ENCODE peak calls at places on chromosomes 11 and 22, in six cellular contexts. G is thoracic aorta, O is tibial nerve, K is GM23248, A is psoas muscle, W is breast epithelium. D is an unnamed sample. For H3K4me1 and H3K27me3, the result is how much of the 10 kb centered on the place peaks cover.

GRCh38 chr11:95097209-95097608 is 7.6 kb downstream of the ENDOD1 start:
- DNase-seq in A (no peak), O (no peak), G (no peak), K (no peak), W (no peak), D (no peak)

GRCh38 chr22:49885881-49886280 is 32.2 kb downstream of the ZBED4 start:
- DNase-seq in G (no peak), K (no peak), O (no peak), W (no peak), A (no peak), D (no peak)

GRCh38 chr11:106854429-106854828 is 163.8 kb downstream of the GUCY1A2 start:
- DNase-seq in K (no peak), G (no peak), O (no peak), A (no peak), W (no peak), D (no peak)

GRCh38 chr11:2697871-2698270 is 1.9 kb downstream of the KCNQ1OT1 start:
- DNase-seq in W (no peak), O (no peak), A (no peak), K (peak), G (no peak), D (no peak)

GRCh38 chr11:12724301-12725046 is 50.3 kb downstream of the TEAD1 start:
- DNase-seq in O (peak), A (peak), G (peak), K (peak), W (peak), D (no peak)

GRCh38 chr22:47030881-47031627 is 268.6 kb downstream of the TBC1D22A start:
- DNase-seq in G (no peak), K (peak), O (no peak), A (peak), W (no peak), D (no peak)

GRCh38 chr22:22742641-22743040 is 98.2 kb downstream of the GGTLC2 start:
- DNase-seq in K (no peak), A (no peak), G (no peak), W (no peak), O (no peak), D (no peak)

GRCh38 chr11:73414977-73415492 is 38.8 kb downstream of the RELT start:
- DNase-seq in W (no peak), K (peak), A (no peak), G (no peak), O (no peak), D (no peak)

GRCh38 chr11:65960824-65961266 is 689 bp upstream of the SART1 start:
- DNase-seq in K (no peak), G (no peak), A (no peak), O (no peak), W (no peak), D (no peak)

GRCh38 chr11:88421530-88421929 is 84.0 kb upstream of the CTSC start:
- DNase-seq in K (peak), W (no peak), O (no peak), A (no peak), G (no peak), D (no peak)

GRCh38 chr11:8671242-8671641 is 11.2 kb downstream of the TRIM66 start:
- DNase-seq in W (no peak), A (peak), G (peak), K (peak), O (no peak), D (no peak)

DNA sequence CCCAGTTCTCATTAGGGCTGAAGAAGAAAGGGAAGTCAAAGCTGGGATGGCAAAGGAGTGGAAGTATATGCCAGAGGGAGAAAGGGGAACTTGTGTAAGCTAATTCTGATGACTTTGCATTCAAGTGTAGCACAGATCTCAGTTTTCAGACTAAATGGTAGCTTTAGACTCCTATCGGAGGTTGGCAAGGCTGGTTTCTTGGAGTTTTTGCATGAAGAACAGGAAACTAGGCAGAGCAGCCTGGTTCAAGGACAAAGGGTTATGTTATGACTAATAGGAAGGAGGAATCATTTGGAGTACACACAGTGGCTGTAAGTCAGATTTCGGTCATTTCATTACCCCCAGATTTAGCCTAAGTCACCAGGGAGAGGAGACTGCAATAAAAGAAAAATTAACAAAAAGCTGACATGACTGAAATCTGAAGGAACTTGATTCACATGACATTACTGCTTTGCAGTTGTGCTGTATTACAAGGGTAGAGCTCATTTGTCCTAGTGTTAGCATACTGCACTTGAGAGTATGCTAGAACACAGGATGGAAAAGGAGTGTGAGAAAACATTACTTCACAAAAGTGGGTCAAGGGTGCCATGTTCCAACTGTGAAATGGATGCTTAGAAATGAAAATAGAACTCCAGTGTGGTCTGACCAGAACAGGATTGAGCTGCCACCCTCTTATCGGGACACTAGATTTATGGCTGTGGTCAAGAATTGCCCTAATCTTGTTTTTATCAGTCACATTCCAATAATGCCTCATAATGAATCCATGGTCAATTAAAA is 23.6 kb downstream of the ADM start:
- DNase-seq in K (peak), W (no peak), O (no peak), G (no peak), A (no peak), D (no peak)
- H3K4me1 ChIP-seq in K (half or more), W (under half), O (under half), G (under half), A (under half), D (under half)

GRCh38 chr11:43943931-43944751 is 1.7 kb downstream of the C11orf96 start:
- DNase-seq in A (no peak), O (no peak), W (no peak), G (no peak), K (peak), D (no peak)
- H3K4me3 ChIP-seq in A (peak), O (peak), W (peak), G (peak), K (peak), D (peak)

GRCh38 chr22:44220727-44221680 is 40.3 kb downstream of the PARVG start:
- DNase-seq in W (no peak), G (no peak), O (no peak), A (no peak), K (no peak), D (no peak)
- H3K27me3 ChIP-seq in W (under half), G (under half), O (under half), A (under half), K (under half), D (under half)

DNA sequence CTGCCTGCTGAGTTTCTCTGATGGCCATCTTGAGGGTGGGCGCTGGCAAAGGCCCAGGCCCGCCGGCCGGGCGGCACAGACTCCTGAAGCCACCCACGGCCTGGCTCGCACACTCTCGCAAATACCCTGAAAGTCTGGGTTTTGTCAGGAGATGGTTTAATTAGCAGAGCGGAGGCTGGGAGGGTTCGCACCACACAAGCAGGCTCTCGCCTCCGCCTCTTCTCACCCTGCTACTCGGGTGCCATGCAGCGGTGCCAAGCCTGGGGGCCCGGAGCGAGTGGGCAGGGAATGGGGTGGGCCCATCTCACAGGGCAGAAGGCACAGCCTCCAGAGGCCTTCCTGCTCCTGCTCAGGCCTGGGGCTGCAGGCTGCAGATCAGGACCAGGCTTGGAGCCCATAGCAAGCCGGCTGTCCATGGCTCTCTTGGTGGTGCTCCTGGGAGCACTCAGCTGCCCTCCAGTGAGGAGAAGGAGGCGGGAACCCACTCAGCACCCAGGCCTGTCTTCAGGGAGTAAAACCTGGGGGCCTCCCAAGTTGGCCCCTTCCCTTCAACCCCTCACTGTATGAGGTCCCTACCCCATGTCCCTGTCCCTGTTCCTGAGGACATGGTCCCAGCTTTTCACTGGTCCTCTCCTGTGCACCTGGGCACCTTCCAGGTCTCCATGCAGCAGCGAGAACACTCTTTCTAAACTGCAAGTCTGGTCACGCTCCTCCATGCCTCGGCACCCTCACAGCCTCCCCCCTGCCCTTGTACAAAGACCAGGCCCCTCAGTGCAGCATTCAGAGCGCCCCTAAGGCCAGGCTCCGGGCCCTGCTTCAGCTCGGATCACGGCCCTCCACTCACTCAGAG is 62.0 kb downstream of the FLRT1 start:
- DNase-seq in O (no peak), G (no peak), A (no peak), K (no peak), W (no peak), D (no peak)
- H3K4me1 ChIP-seq in O (under half), G (under half), A (half or more), K (under half), W (under half), D (under half)

GRCh38 chr11:79439893-79440450 is 858 bp downstream of the TENM4 start:
- DNase-seq in K (no peak), G (no peak), A (peak), W (peak), O (no peak), D (no peak)

GRCh38 chr11:79441159-79441875 is 487 bp upstream of the TENM4 start:
- DNase-seq in G (no peak), K (peak), W (no peak), O (no peak), A (no peak), D (no peak)

GRCh38 chr11:79439430-79439892 is 1.4 kb downstream of the TENM4 start:
- DNase-seq in O (no peak), G (no peak), A (no peak), K (peak), W (no peak), D (no peak)

GRCh38 chr11:79438631-79439429 is 2.0 kb downstream of the TENM4 start:
- DNase-seq in A (peak), O (peak), W (no peak), K (peak), G (no peak), D (no peak)

DNA sequence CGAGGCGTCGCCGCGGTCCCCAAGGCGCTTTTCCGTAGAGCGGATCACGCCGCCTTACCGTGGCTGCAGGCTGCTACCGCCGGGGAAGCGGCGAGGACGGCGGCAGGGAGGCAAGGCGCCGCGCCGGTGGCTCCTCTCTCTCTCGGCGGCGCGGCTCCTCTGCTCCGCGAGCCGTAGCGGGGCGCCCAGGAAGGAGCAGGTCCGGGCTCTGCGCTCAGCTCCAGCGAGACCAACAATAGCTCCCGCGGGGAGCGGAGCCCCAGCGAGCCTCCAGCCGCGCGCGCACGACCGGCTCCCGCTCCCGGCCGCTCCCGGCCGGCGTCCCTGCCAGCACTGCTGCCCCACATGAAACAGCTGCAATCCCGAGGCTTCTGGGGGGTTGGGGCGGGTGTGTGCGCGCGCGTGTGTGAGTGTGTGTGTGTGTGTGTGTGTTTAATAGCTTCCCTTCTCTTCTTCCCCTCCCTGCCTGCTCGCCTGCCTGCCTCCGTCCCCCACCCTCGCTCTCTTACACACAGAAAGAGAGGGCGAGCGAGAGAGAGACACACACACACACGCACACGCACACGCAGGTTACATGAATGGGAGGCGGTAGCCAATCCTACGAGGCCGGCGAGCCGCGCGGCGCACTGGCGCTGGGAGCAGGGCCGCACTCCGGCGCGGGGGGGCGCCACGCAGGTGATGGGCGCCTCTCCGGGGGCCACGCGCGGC is at the start of gene TENM4:
- DNase-seq in W (peak), G (peak), A (peak), K (peak), O (peak), D (no peak)
- H3K4me3 ChIP-seq in W (peak), G (peak), A (peak), K (peak), O (peak), D (no peak)

DNA sequence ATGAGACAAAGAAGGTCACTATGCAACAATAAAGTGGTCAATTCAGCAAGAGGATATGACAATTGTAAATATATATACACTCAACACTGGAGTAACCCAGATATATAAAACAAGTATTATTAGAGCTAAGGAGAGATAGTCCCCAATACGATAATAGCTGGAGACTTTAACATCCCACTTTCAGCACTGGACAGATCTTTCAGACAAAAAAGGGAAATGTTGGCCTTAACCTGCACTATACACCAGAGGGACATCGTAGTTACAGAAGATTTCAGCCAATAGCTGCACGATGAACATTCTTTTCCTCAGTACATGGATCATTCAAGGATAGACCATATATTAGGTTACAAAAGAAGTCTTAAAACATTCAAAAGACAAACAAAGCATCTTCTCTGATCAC is 29.9 kb downstream of the PIWIL3 start:
- DNase-seq in W (no peak), K (peak), A (no peak), O (no peak), G (no peak), D (no peak)
- H3K27me3 ChIP-seq in W (under half), K (under half), A (under half), O (under half), G (under half), D (under half)